ENCODE peak calls at places on chromosomes 2 and 18, in ten cellular contexts. T is breast epithelium, I is IMR-90, D is A549, A is stomach, W is K562, J is ovary, N is tibial nerve, H is GM12878, S is sigmoid colon. B is an unnamed sample.

GRCh38 chr2:219562049-219563020 is 9.0 kb downstream of the OBSL1 start:
- DNase-seq in S (no peak), D (no peak), N (no peak), W (no peak), A (no peak), I (no peak), T (no peak), H (no peak), J (peak), B (no peak)

GRCh38 chr2:25341031-25341727 is 546 bp downstream of the DNMT3A start:
- DNase-seq in A (peak), D (no peak), T (no peak), W (peak), H (no peak), N (no peak), I (no peak), S (no peak), J (peak), B (no peak)

GRCh38 chr2:1518501-1518821 is 105.2 kb downstream of the TPO start:
- DNase-seq in J (no peak), N (no peak), D (no peak), H (no peak), W (no peak), I (no peak), S (no peak), A (no peak), T (no peak), B (no peak)

GRCh38 chr2:237591379-237591881 is 896 bp upstream of the RAB17 start:
- DNase-seq in H (no peak), D (no peak), A (no peak), T (no peak), S (no peak), N (no peak), W (no peak), I (no peak), J (peak), B (no peak)

GRCh38 chr2:217653240-217653639 is 349.6 kb downstream of the TNS1 start:
- DNase-seq in A (no peak), W (no peak), J (peak), T (peak), S (peak), H (no peak), I (peak), N (peak), D (peak), B (peak)

GRCh38 chr2:74845217-74845751 is 11.4 kb downstream of the HK2 start:
- DNase-seq in A (peak), J (peak), I (peak), H (no peak), N (peak), W (no peak), D (peak), T (peak), S (peak), B (peak)

GRCh38 chr18:59669872-59670657 is 27.2 kb downstream of the CCBE1 start:
- DNase-seq in N (no peak), A (no peak), W (no peak), I (peak), H (no peak), T (no peak), D (no peak), S (peak), J (no peak), B (peak)

GRCh38 chr2:71500426-71501079 is 47.2 kb downstream of the DYSF start:
- DNase-seq in I (no peak), A (no peak), H (no peak), N (no peak), D (no peak), S (peak), J (no peak), T (no peak), W (no peak), B (no peak)

GRCh38 chr18:70380915-70381896 is 92.4 kb downstream of the SOCS6 start:
- DNase-seq in I (no peak), S (no peak), J (no peak), N (no peak), D (peak), H (no peak), T (no peak), W (peak), A (no peak), B (peak)

GRCh38 chr2:54657664-54658083 is 65.8 kb upstream of the EML6 start:
- DNase-seq in W (peak), A (peak), T (peak), H (no peak), J (no peak), I (peak), N (peak), D (peak), S (peak), B (no peak)

GRCh38 chr18:61551586-61551985 is 218.4 kb downstream of the CDH20 start:
- DNase-seq in H (peak), A (no peak), D (peak), T (no peak), S (no peak), I (peak), J (no peak), W (peak), N (peak), B (peak)

GRCh38 chr2:196131384-196131861 is 40.0 kb downstream of the STK17B start:
- DNase-seq in W (peak), D (peak), S (no peak), H (peak), N (peak), J (no peak), I (peak), T (no peak), A (peak), B (peak)

GRCh38 chr18:46333371-46334199 is 229.4 kb downstream of the HAUS1 start:
- DNase-seq in N (no peak), T (no peak), S (peak), J (no peak), H (no peak), D (peak), I (no peak), A (no peak), W (peak), B (peak)

GRCh38 chr18:58576641-58577251 is 52.1 kb downstream of the ALPK2 start:
- DNase-seq in N (no peak), S (no peak), D (no peak), H (no peak), A (no peak), I (peak), W (no peak), T (no peak), J (no peak), B (no peak)

GRCh38 chr18:46423226-46423805 is 233.7 kb downstream of the LOXHD1 start:
- DNase-seq in D (no peak), H (no peak), I (no peak), S (no peak), A (no peak), J (no peak), W (no peak), T (no peak), N (no peak), B (no peak)

GRCh38 chr2:12883911-12884310 is 167.2 kb downstream of the TRIB2 start:
- DNase-seq in T (no peak), S (no peak), J (no peak), H (no peak), W (no peak), N (no peak), D (no peak), I (peak), A (no peak), B (no peak)

GRCh38 chr18:7601249-7601620 is 34.1 kb downstream of the PTPRM start:
- DNase-seq in A (no peak), I (peak), H (no peak), S (no peak), W (no peak), N (no peak), D (no peak), T (no peak), J (no peak), B (no peak)

GRCh38 chr2:178858896-178859628 is 51.8 kb upstream of the TTN start:
- DNase-seq in S (no peak), W (no peak), N (no peak), T (no peak), J (no peak), A (no peak), I (no peak), H (no peak), D (no peak), B (no peak)

GRCh38 chr18:36454258-36454657 is 156.7 kb downstream of the FHOD3 start:
- DNase-seq in N (no peak), I (no peak), A (no peak), W (no peak), S (no peak), H (no peak), T (no peak), D (no peak), J (no peak), B (no peak)

GRCh38 chr2:42906557-42907380 is 114.4 kb upstream of the HAAO start:
- DNase-seq in D (no peak), A (peak), H (no peak), W (peak), I (peak), J (peak), S (peak), T (no peak), N (peak), B (no peak)

GRCh38 chr2:39571197-39571731 is 94.5 kb upstream of the TMEM178A start:
- DNase-seq in T (no peak), W (no peak), H (no peak), J (no peak), S (no peak), D (no peak), N (no peak), I (no peak), A (no peak), B (no peak)

GRCh38 chr2:215315301-215315700 is 3.4 kb downstream of the ATIC start:
- DNase-seq in N (no peak), I (no peak), W (no peak), D (no peak), J (no peak), T (no peak), S (no peak), H (no peak), A (no peak), B (no peak)

GRCh38 chr2:100706249-100706648 is 113.7 kb upstream of the NPAS2 start:
- DNase-seq in H (no peak), I (no peak), S (no peak), A (no peak), N (no peak), W (no peak), T (no peak), D (no peak), J (no peak), B (no peak)

GRCh38 chr2:42169869-42170465 is 814 bp downstream of the EML4 start:
- DNase-seq in N (no peak), T (no peak), H (no peak), I (peak), W (no peak), S (no peak), A (no peak), J (no peak), D (no peak), B (no peak)

GRCh38 chr2:234249006-234249405 is 198.5 kb downstream of the SPP2 start:
- DNase-seq in N (no peak), J (no peak), I (no peak), H (no peak), T (no peak), W (no peak), D (peak), S (no peak), A (no peak), B (no peak)

GRCh38 chr2:59308108-59308507 is 1067.0 kb upstream of the FANCL start:
- DNase-seq in H (no peak), N (no peak), D (no peak), I (no peak), J (no peak), A (no peak), S (no peak), T (no peak), W (no peak), B (no peak)

GRCh38 chr2:203706403-203706802 is at the start of gene CD28:
- DNase-seq in D (no peak), S (peak), N (peak), T (no peak), W (no peak), H (peak), I (no peak), J (no peak), A (peak), B (no peak)

GRCh38 chr2:114001152-114001551 is 111.3 kb downstream of the ACTR3 start:
- DNase-seq in N (no peak), T (no peak), H (no peak), W (no peak), A (no peak), J (no peak), D (no peak), I (no peak), S (no peak), B (no peak)

GRCh38 chr2:176637497-176638166 is 368.4 kb downstream of the MTX2 start:
- DNase-seq in T (no peak), D (peak), S (peak), H (no peak), A (no peak), W (no peak), N (peak), J (peak), I (peak), B (peak)

GRCh38 chr2:230221533-230221932 is 1.7 kb upstream of the SP110 start:
- DNase-seq in N (no peak), J (no peak), A (no peak), S (no peak), T (no peak), H (no peak), W (no peak), D (no peak), I (no peak), B (no peak)

GRCh38 chr2:230220347-230220969 is 674 bp upstream of the SP110 start:
- DNase-seq in H (no peak), T (no peak), J (no peak), A (no peak), D (no peak), S (no peak), W (no peak), I (no peak), N (no peak), B (no peak)

GRCh38 chr2:230217424-230217823 is 2.4 kb downstream of the SP110 start:
- DNase-seq in W (no peak), S (no peak), J (no peak), I (no peak), A (no peak), H (no peak), N (no peak), D (no peak), T (no peak), B (no peak)

GRCh38 chr2:230218411-230218810 is 1.4 kb downstream of the SP110 start:
- DNase-seq in D (no peak), A (no peak), T (no peak), N (no peak), J (no peak), W (no peak), H (no peak), I (no peak), S (no peak), B (no peak)

GRCh38 chr2:230219419-230220331 is at the start of gene SP110:
- DNase-seq in D (peak), H (peak), N (peak), A (peak), W (peak), I (peak), S (peak), J (peak), T (peak), B (peak)
- TF ChIP-seq POLR2A in D (peak), H (peak), N (peak), A (no peak), W (peak), I (no peak), S (peak), J (no peak), T (no peak), B (no peak)

GRCh38 chr2:84959045-84959493 is 11.9 kb upstream of the KCMF1 start:
- DNase-seq in A (no peak), J (no peak), N (no peak), H (no peak), S (no peak), T (no peak), I (peak), D (peak), W (no peak), B (no peak)
- TF ChIP-seq POLR2A in A (no peak), J (no peak), N (no peak), H (no peak), S (no peak), T (no peak), I (no peak), D (no peak), W (no peak), B (no peak)

DNA sequence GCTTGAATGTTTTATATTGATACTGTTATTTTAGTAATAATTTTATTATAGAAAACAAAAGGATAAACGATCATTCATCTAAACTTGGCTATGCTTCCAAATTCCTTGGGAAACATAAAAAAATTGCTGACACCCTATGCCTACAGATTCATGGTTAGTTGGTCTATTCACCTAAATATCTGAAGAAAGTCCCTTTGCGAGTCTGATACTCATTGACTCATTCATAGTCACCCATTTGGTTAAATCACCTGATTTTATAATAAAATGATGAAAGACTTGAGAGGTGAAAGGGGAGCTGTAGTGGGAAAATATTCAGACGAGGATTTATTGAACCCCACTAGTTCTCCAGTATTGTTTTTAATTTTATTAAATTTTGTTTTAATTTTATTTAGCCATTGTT is 112.0 kb downstream of the PTPN4 start:
- DNase-seq in H (no peak), A (no peak), N (no peak), T (no peak), S (no peak), I (no peak), W (no peak), J (no peak), D (no peak), B (no peak)
- TF ChIP-seq POLR2A in H (no peak), A (no peak), N (no peak), T (no peak), S (no peak), I (no peak), W (no peak), J (no peak), D (no peak), B (no peak)

DNA sequence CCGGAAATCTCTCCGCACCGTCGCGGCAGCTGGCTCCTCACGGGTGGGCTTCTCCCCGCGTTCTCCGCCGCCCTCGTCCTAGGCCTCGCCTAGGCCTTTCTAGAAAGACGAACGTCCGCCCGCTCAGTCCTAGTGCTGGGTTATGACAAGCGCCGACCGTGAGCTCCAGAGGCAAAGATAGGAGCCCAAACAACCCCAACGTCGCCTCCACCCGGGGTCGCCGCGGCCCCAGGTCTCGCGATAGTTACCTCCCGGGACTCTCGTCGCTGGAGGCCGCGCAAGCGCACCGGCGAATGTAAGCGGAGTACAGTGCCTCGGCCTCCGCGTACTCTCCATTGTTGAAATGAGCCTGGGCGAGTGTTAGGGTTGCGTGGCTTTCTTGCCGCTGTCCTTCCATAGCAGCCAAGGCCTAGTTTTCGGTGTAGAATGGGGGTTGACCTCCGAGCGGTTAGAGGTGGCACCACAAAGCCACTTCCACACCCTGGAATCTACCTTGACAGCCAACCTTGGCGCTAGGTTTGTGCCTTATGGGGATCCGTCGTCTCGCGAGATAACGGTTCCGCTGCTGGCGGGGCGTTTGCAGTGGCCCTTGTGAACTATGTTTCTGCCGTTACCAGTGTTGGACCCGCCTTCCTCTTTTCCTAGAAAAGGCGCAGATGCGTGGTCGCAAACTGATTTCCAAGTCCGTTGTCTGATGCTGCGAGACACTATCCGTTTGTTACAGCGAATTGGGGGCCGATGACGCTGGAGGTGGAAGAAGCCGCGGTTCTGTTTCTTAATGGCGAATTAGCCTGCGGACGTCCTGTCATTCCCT is at the start of gene TTC32:
- DNase-seq in H (peak), N (peak), A (peak), S (peak), J (peak), W (peak), T (peak), I (peak), D (peak), B (peak)
- TF ChIP-seq POLR2A in H (peak), N (peak), A (peak), S (peak), J (peak), W (peak), T (peak), I (peak), D (peak), B (no peak)